ENCODE peak calls at places on chromosomes 11 and 22, in four cellular contexts. Y, W, M and V are unnamed samples.

GRCh38 chr11:8023831-8024555 is 36.9 kb downstream of the EIF3F start:
- DNase-seq in Y (no peak), W (no peak), M (no peak), V (peak; percentile 41)

GRCh38 chr11:36271794-36272409 is 17.3 kb downstream of the COMMD9 start:
- DNase-seq in Y (peak; percentile 20), W (no peak), M (no peak), V (no peak)

GRCh38 chr22:30238136-30238535 is 8.4 kb downstream of the LIF start:
- DNase-seq in Y (no peak), W (no peak), M (no peak), V (no peak)

GRCh38 chr22:24284747-24285203 is 14.1 kb downstream of the SPECC1L start:
- DNase-seq in Y (peak; percentile 30), W (no peak), M (peak; percentile 70), V (peak; percentile 56)

GRCh38 chr11:96126917-96127595 is 203.1 kb upstream of the MTMR2 start:
- DNase-seq in Y (no peak), W (no peak), M (no peak), V (no peak)

GRCh38 chr22:48876951-48877350 is 950.7 kb downstream of the BRD1 start:
- DNase-seq in Y (no peak), W (no peak), M (no peak), V (no peak)

GRCh38 chr22:38941488-38941987 is 15.9 kb upstream of the APOBEC3A start:
- DNase-seq in Y (no peak), W (peak; percentile 0), M (no peak), V (no peak)

GRCh38 chr11:130726234-130726559 is 190.1 kb downstream of the SNX19 start:
- DNase-seq in Y (no peak), W (no peak), M (no peak), V (peak; percentile 39)

GRCh38 chr11:14860511-14860910 is 31.5 kb downstream of the CYP2R1 start:
- DNase-seq in Y (no peak), W (no peak), M (no peak), V (no peak)

GRCh38 chr11:8567597-8568198 is 26.3 kb downstream of the STK33 start:
- DNase-seq in Y (no peak), W (no peak), M (no peak), V (peak; percentile 39)

GRCh38 chr11:3627291-3627690 is 14.5 kb downstream of the ART5 start:
- DNase-seq in Y (no peak), W (no peak), M (no peak), V (peak; percentile 85)

GRCh38 chr11:118914178-118914918 is 11.4 kb downstream of the BCL9L start:
- DNase-seq in Y (peak; percentile 75), W (peak; percentile 77), M (no peak), V (no peak)

GRCh38 chr11:15801126-15801525 is 555.2 kb downstream of the SOX6 start:
- DNase-seq in Y (no peak), W (no peak), M (no peak), V (no peak)

GRCh38 chr11:114059984-114060401 is 482 bp downstream of the ZBTB16 start:
- DNase-seq in Y (no peak), W (peak; percentile 75), M (no peak), V (peak; percentile 63)

GRCh38 chr11:76604652-76605241 is 65.8 kb downstream of the LRRC32 start:
- DNase-seq in Y (no peak), W (no peak), M (no peak), V (peak; percentile 90)

GRCh38 chr11:80532633-80533232 is 1091.9 kb upstream of the TENM4 start:
- DNase-seq in Y (no peak), W (no peak), M (no peak), V (no peak)

GRCh38 chr11:47987781-47988180 is 7.4 kb downstream of the PTPRJ start:
- DNase-seq in Y (no peak), W (no peak), M (no peak), V (no peak)

GRCh38 chr22:46598224-46598623 is 22.0 kb upstream of the GRAMD4 start:
- DNase-seq in Y (no peak), W (no peak), M (no peak), V (no peak)

GRCh38 chr22:45187891-45188290 is 24.2 kb downstream of the NUP50 start:
- DNase-seq in Y (no peak), W (no peak), M (no peak), V (no peak)

GRCh38 chr11:120581317-120581716 is 69.8 kb downstream of the GRIK4 start:
- DNase-seq in Y (no peak), W (no peak), M (no peak), V (no peak)

GRCh38 chr22:50144005-50144614 is 26.4 kb upstream of the PANX2 start:
- DNase-seq in Y (no peak), W (no peak), M (no peak), V (no peak)

GRCh38 chr22:38346506-38346905 is 29.3 kb upstream of the CSNK1E start:
- DNase-seq in Y (no peak), W (no peak), M (no peak), V (no peak)

GRCh38 chr22:44733426-44734106 is 18.8 kb upstream of the ARHGAP8 start:
- DNase-seq in Y (no peak), W (no peak), M (no peak), V (no peak)

GRCh38 chr11:36540998-36541397 is 26.8 kb upstream of the RAG1 start:
- DNase-seq in Y (peak; percentile 60), W (peak; percentile 61), M (peak; percentile 38), V (peak; percentile 68)

GRCh38 chr11:117300301-117300700 is 9.2 kb downstream of the BACE1-AS start:
- DNase-seq in Y (no peak), W (peak; percentile 73), M (no peak), V (peak; percentile 52)

GRCh38 chr11:73121692-73122091 is 20.4 kb downstream of the FCHSD2 start:
- DNase-seq in Y (no peak), W (no peak), M (no peak), V (no peak)

GRCh38 chr11:12922418-12922817 is 86.7 kb upstream of the RASSF10 start:
- DNase-seq in Y (no peak), W (no peak), M (no peak), V (no peak)

GRCh38 chr11:132125855-132126841 is 755.7 kb downstream of the NTM start:
- DNase-seq in Y (peak; percentile 11), W (peak; percentile 52), M (no peak), V (peak; percentile 74)

GRCh38 chr22:46245515-46245914 is 4.6 kb downstream of the CDPF1 start:
- DNase-seq in Y (no peak), W (no peak), M (no peak), V (no peak)

GRCh38 chr11:82757660-82758301 is 24.1 kb upstream of the FAM181B start:
- DNase-seq in Y (no peak), W (no peak), M (no peak), V (no peak)

GRCh38 chr11:82752801-82753200 is 19.1 kb upstream of the FAM181B start:
- DNase-seq in Y (no peak), W (no peak), M (no peak), V (no peak)

GRCh38 chr11:82756765-82757650 is 23.3 kb upstream of the FAM181B start:
- DNase-seq in Y (no peak), W (no peak), M (no peak), V (no peak)

GRCh38 chr11:82750643-82751139 is 17.0 kb upstream of the FAM181B start:
- DNase-seq in Y (no peak), W (peak; percentile 94), M (no peak), V (no peak)

GRCh38 chr11:82754410-82754809 is 20.7 kb upstream of the FAM181B start:
- DNase-seq in Y (no peak), W (no peak), M (no peak), V (no peak)
- TF ChIP-seq EZH2phosphoT487 in Y (no peak), W (no peak), M (no peak), V (no peak)

GRCh38 chr22:17145021-17145680 is 13.9 kb downstream of the HDHD5 start:
- DNase-seq in Y (no peak), W (no peak), M (no peak), V (no peak)

GRCh38 chr22:17143826-17144225 is 15.3 kb downstream of the HDHD5 start:
- DNase-seq in Y (no peak), W (no peak), M (no peak), V (no peak)

GRCh38 chr22:17140826-17141771 is 18.0 kb downstream of the HDHD5 start:
- DNase-seq in Y (no peak), W (no peak), M (no peak), V (no peak)

GRCh38 chr22:17140022-17140421 is 18.9 kb upstream of the TMEM121B start:
- DNase-seq in Y (no peak), W (no peak), M (no peak), V (no peak)

DNA sequence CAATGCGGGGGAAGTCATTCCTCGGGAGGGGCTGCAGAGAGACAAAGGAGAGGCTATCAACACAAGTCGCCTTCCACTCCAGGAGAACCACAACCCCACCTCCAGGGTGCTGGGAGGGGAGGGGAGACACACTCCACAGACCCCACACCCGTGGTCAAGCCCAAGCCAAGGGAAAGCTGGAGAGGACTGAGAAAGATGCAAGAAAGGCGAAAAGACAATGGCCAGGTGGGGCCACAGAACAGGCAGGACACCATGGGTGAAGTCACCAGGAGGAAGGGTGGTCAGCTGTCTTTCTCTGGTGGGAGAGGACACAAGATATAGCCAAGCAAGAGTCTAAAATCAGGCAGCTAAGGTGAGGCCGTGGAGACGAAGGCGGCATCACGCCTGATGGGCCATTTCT is 16.0 kb downstream of the HDHD5 start:
- DNase-seq in Y (no peak), W (no peak), M (no peak), V (no peak)
- TF ChIP-seq EZH2phosphoT487 in Y (no peak), W (no peak), M (no peak), V (no peak)

GRCh38 chr11:1948389-1948788 is 1.3 kb downstream of the MRPL23 start:
- DNase-seq in Y (no peak), W (no peak), M (no peak), V (no peak)
- TF ChIP-seq EZH2phosphoT487 in Y (no peak), W (no peak), M (no peak), V (no peak)

DNA sequence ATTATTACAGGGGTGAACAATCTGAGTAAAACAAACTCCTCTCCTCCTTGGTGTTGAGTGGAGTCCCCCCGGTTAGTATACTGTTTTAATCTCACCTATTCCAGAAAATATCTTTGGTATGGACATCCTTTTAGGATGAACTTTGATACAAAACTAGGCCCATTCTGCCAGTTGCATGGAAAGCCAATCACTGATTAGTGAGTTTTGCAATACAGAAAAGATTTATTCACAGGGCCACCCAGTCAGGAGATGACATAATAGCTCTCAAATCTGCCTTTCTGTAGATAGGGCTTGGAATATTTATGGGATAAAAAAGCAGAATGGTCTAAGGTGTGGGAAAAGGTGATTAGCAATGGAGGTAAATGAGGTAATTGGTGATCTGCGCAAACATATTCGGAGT is 30.3 kb upstream of the SLC22A25 start:
- DNase-seq in Y (no peak), W (no peak), M (no peak), V (no peak)
- TF ChIP-seq EZH2phosphoT487 in Y (no peak), W (no peak), M (no peak), V (no peak)